ENCODE peak calls at places on chromosomes 7 and 10, in ten cellular contexts. B is stimulated activated CD4-positive, alpha-beta T cell treated with anti-CD3 and anti-CD28 coated beads, Interleukin-4, amount 100 ng/mL, for 1 hour; H is activated T-cell treated with anti-CD3 and anti-CD28 coated beads for 1 hour; K is uterus; R is NCI-H510A treated with DMSO at 0.1 percent for 48 hours; A is B cell; N is RPMI8226; S is HCT116; X is head of caudate nucleus; E is renal cortical epithelial cell. J is an unnamed sample.

GRCh38 chr7:18778594-18778993 is 283.0 kb downstream of the HDAC9 start:
- DNase-seq in S (no peak), X (no peak), A (no peak), E (no peak), K (no peak), R (no peak), H (no peak), N (no peak), B (no peak), J (no peak)

GRCh38 chr10:110919971-110920881 is 822 bp downstream of the SHOC2 start:
- DNase-seq in B (no peak), E (peak; percentile 16), X (peak; percentile 29), K (peak; percentile 43), A (peak; percentile 57), H (no peak), S (no peak), R (peak; percentile 53), N (peak; percentile 58), J (peak; percentile 98)

GRCh38 chr7:111198255-111198654 is 107.3 kb downstream of the LRRN3 start:
- DNase-seq in H (no peak), B (no peak), A (no peak), S (peak; percentile 97), K (no peak), R (no peak), E (peak; percentile 99), X (no peak), N (no peak), J (no peak)

GRCh38 chr10:12067336-12067735 is 1.4 kb upstream of the DHTKD1 start:
- DNase-seq in K (no peak), B (no peak), N (no peak), A (no peak), E (peak; percentile 93), H (no peak), R (no peak), X (no peak), S (no peak), J (peak; percentile 17)

GRCh38 chr10:61845950-61846268 is 55.6 kb upstream of the ARID5B start:
- DNase-seq in S (no peak), E (no peak), H (no peak), B (no peak), A (no peak), R (no peak), X (no peak), K (no peak), N (no peak), J (no peak)

GRCh38 chr10:75408911-75409885 is 7.6 kb upstream of the ZNF503 start:
- DNase-seq in R (peak; percentile 78), E (no peak), S (no peak), A (peak; percentile 70), H (no peak), N (peak; percentile 21), K (peak; percentile 81), X (peak; percentile 82), B (peak; percentile 33), J (peak; percentile 68)

GRCh38 chr7:40822861-40823260 is 688.1 kb downstream of the SUGCT start:
- DNase-seq in X (no peak), A (no peak), K (no peak), B (no peak), E (peak; percentile 93), N (no peak), H (no peak), R (no peak), S (no peak), J (no peak)

GRCh38 chr7:66669088-66669487 is 40.4 kb downstream of the KCTD7 start:
- DNase-seq in S (no peak), A (no peak), R (no peak), K (no peak), X (peak; percentile 79), H (no peak), N (no peak), B (no peak), E (no peak), J (no peak)

J was measured in Karpas-422.